ENCODE peak calls at places on chromosomes 16 and 17, in six cellular contexts. P, J, X, N, B and W are unnamed samples.

GRCh38 chr16:80250376-80250775 is 290.4 kb upstream of the DYNLRB2 start:
- DNase-seq in P (no peak), J (no peak), X (no peak), N (no peak), B (no peak), W (no peak)

GRCh38 chr17:48577946-48578615 is at the start of gene HOXB4:
- DNase-seq in P (peak; percentile 90), J (no peak), X (no peak), N (peak; percentile 20), B (no peak), W (peak; percentile 65)

GRCh38 chr17:38667099-38667786 is 7.5 kb downstream of the EPOP start:
- DNase-seq in P (peak; percentile 89), J (no peak), X (peak; percentile 78), N (peak; percentile 60), B (peak; percentile 31), W (peak; percentile 41)

GRCh38 chr16:54926166-54926838 is 4.4 kb upstream of the IRX5 start:
- DNase-seq in P (no peak), J (no peak), X (no peak), N (no peak), B (no peak), W (no peak)

GRCh38 chr16:82783933-82784566 is 157.3 kb downstream of the CDH13 start:
- DNase-seq in P (no peak), J (no peak), X (no peak), N (no peak), B (no peak), W (no peak)

GRCh38 chr17:48704521-48704920 is 17.8 kb downstream of the PRAC1 start:
- DNase-seq in P (no peak), J (no peak), X (no peak), N (no peak), B (no peak), W (no peak)

GRCh38 chr17:49566668-49567071 is 9.0 kb upstream of the NXPH3 start:
- DNase-seq in P (no peak), J (no peak), X (no peak), N (no peak), B (no peak), W (no peak)

GRCh38 chr16:19095699-19096098 is 18.1 kb upstream of the ITPRIPL2 start:
- DNase-seq in P (peak; percentile 68), J (no peak), X (no peak), N (no peak), B (no peak), W (no peak)

GRCh38 chr17:79411419-79411818 is 199.4 kb downstream of the RBFOX3 start:
- DNase-seq in P (no peak), J (no peak), X (no peak), N (no peak), B (no peak), W (no peak)

GRCh38 chr16:89693289-89693731 is 6.8 kb downstream of the CDK10 start:
- DNase-seq in P (no peak), J (no peak), X (no peak), N (no peak), B (no peak), W (no peak)

GRCh38 chr17:83056583-83057396 is 22.6 kb upstream of the METRNL start:
- DNase-seq in P (peak; percentile 28), J (no peak), X (peak; percentile 41), N (no peak), B (no peak), W (no peak)

GRCh38 chr17:8479431-8479947 is 43.8 kb downstream of the NDEL1 start:
- DNase-seq in P (no peak), J (no peak), X (no peak), N (peak; percentile 33), B (no peak), W (no peak)

GRCh38 chr16:57606847-57607501 is 21.5 kb upstream of the ADGRG1 start:
- DNase-seq in P (no peak), J (peak; percentile 67), X (no peak), N (no peak), B (no peak), W (no peak)

GRCh38 chr16:68359398-68360191 is 48.8 kb downstream of the PRMT7 start:
- DNase-seq in P (no peak), J (no peak), X (no peak), N (no peak), B (no peak), W (no peak)

GRCh38 chr17:66589892-66590291 is 245.0 kb upstream of the CACNG5 start:
- DNase-seq in P (peak; percentile 15), J (peak; percentile 87), X (no peak), N (no peak), B (no peak), W (no peak)

GRCh38 chr16:85166699-85167588 is 54.7 kb upstream of the CIBAR2 start:
- DNase-seq in P (no peak), J (no peak), X (no peak), N (no peak), B (no peak), W (no peak)

GRCh38 chr16:10206215-10206614 is 24.0 kb upstream of the GRIN2A start:
- DNase-seq in P (no peak), J (no peak), X (no peak), N (no peak), B (no peak), W (no peak)

GRCh38 chr17:6643460-6644125 is 2.7 kb downstream of the TXNDC17 start:
- DNase-seq in P (no peak), J (no peak), X (no peak), N (no peak), B (no peak), W (no peak)

GRCh38 chr17:58312824-58313223 is 15.8 kb downstream of the TSPOAP1 start:
- DNase-seq in P (no peak), J (no peak), X (no peak), N (no peak), B (no peak), W (no peak)

GRCh38 chr16:13307861-13308260 is 406.5 kb downstream of the SHISA9 start:
- DNase-seq in P (no peak), J (no peak), X (no peak), N (no peak), B (no peak), W (no peak)

GRCh38 chr16:25395528-25395927 is 137.9 kb upstream of the ZKSCAN2 start:
- DNase-seq in P (no peak), J (no peak), X (no peak), N (no peak), B (no peak), W (no peak)

GRCh38 chr17:82059272-82060000 is 6.2 kb downstream of the DUS1L start:
- DNase-seq in P (no peak), J (no peak), X (no peak), N (no peak), B (no peak), W (no peak)

GRCh38 chr17:4331614-4332013 is 34.9 kb downstream of the UBE2G1 start:
- DNase-seq in P (no peak), J (no peak), X (no peak), N (no peak), B (no peak), W (no peak)

GRCh38 chr17:83079766-83080616 is 582 bp downstream of the METRNL start:
- DNase-seq in P (no peak), J (no peak), X (no peak), N (no peak), B (no peak), W (no peak)

GRCh38 chr17:80010283-80010858 is 25.3 kb downstream of the TBC1D16 start:
- DNase-seq in P (no peak), J (no peak), X (no peak), N (no peak), B (no peak), W (no peak)

DNA sequence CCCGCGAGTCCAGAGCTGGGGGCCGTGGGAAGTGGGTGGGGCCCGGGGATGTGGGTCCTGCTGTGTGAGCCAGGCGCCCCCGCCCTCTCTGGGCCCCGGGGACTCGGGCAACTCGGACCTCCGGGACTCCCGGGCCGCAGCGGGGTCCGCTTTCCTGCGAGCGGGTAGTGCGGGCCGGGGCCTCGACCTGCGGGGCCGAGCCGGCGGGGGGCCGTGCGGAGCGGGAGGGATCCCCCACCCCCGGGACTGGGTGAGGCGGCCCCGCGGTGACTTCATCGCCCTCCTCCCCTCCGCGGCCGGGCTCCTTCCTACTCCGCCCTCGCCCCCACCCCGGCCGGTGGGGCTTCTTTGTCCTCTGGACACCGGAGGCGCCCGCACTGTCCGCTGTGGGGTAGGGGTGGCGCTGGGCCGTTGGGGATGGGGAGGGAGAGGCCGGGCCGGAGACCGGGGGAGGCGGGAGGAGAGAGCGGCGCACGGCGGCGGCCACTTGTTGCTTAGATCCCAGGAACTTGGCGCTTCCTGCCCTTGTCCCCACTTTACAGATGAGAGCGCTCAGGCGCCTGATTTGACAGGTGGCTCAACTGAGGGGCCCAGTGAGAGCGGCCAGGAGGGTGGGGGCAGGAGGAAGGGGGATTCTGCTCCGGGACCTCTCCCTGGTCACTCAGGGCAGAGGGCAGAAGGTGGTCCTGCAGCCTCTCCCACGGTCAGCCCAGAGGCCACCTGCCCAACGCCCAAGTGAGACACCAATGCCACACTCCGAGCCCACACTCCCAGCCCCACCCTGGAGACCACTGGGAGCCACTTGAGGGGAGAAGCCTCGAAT is 884 bp downstream of the CMTM3 start:
- DNase-seq in P (peak; percentile 61), J (no peak), X (peak; percentile 66), N (peak; percentile 73), B (no peak), W (peak; percentile 26)
- H3K9me3 ChIP-seq in P (no peaks in the 10 kb centered on the region), J (no peaks in the 10 kb centered on the region), X (no peaks in the 10 kb centered on the region), N (no peaks in the 10 kb centered on the region), B (no peaks in the 10 kb centered on the region), W (no peaks in the 10 kb centered on the region)

DNA sequence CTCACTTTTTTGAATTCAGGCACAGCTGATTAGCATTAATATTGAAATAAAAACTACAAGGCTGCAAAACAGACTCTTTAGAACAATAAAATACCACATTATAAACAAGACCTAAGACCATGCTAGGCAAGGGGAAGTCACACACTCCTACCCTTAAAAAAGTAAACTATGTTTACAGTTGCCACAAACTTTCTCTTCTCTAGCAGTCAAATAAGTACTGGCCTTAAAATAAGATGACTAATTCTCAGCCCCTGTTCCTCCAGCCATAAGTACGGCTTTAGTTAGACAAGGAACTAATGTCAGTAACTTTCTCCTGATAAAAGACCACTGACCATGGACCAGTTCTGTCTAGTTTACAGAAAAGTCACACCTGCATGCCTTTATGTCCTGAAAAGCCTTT is 19.5 kb upstream of the CPHXL start:
- DNase-seq in P (no peak), J (no peak), X (no peak), N (no peak), B (no peak), W (no peak)
- H3K9me3 ChIP-seq in P (peaks cover 6% of the 10 kb centered on the region), J (no peaks in the 10 kb centered on the region), X (peaks cover 36% of the 10 kb centered on the region), N (peaks cover 19% of the 10 kb centered on the region), B (no peaks in the 10 kb centered on the region), W (no peaks in the 10 kb centered on the region)

GRCh38 chr16:3292604-3293003 is 9.3 kb downstream of the ZNF263 start:
- DNase-seq in P (no peak), J (no peak), X (no peak), N (no peak), B (no peak), W (no peak)
- H3K9me3 ChIP-seq in P (peaks cover 34% of the 10 kb centered on the region), J (peaks cover 73% of the 10 kb centered on the region), X (peaks cover 49% of the 10 kb centered on the region), N (peaks cover 100% of the 10 kb centered on the region), B (peaks cover 28% of the 10 kb centered on the region), W (peaks cover 55% of the 10 kb centered on the region)

DNA sequence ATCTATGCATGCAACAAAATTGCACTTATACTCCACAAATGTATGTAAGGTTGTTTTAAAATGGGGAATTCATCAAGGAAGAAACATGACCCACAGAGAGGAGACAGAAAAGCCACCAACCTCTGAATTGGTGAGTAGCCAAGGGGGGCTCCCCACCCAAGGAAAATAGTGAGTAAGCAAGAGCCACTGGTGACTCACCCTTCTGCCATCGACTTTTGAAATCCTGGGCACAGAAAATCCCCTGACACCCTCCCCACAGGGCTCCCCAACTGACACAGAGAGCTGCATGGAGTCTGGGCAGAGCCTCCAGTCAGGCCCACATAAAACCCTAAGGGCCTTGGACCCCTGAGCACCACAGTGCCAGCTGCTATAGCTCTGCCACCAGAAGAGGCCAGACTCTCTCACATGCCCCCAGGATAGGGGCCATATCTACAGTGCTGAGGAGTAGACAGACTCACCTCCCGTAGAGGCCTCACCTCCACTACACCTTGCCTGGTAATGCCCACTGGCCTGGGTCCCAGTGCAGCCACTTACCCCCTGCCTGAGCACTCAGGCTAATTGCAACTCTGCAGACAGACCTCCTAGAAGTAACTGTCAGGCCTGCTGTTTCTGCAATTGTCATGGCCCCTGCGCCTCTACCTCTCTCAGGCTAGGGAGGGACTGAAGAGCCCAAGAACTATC is 244.7 kb upstream of the WSB1 start:
- DNase-seq in P (no peak), J (no peak), X (no peak), N (no peak), B (no peak), W (no peak)
- H3K9me3 ChIP-seq in P (peaks cover 77% of the 10 kb centered on the region), J (no peaks in the 10 kb centered on the region), X (peaks cover 46% of the 10 kb centered on the region), N (no peaks in the 10 kb centered on the region), B (no peaks in the 10 kb centered on the region), W (no peaks in the 10 kb centered on the region)